ENCODE peak calls at places on chromosome 2, in six cellular contexts. O is ACHN; R is H7; N is cardiac fibroblast; V is activated CD8-positive, alpha-beta T cell treated with anti-CD3 and anti-CD28 coated beads, Interleukin-2, amount 10 ng/mL, durations not matched to agents 7 days and 5 days; M is ELR. A is an unnamed sample.

GRCh38 chr2:240933966-240934700 is 28.0 kb downstream of the CROCC2 start:
- DNase-seq in O (no peak), R (peak; percentile 47), N (no peak), V (no peak), M (no peak), A (no peak)

GRCh38 chr2:8548065-8548870 is 133.6 kb upstream of the ID2 start:
- DNase-seq in O (no peak), R (no peak), N (no peak), V (no peak), M (no peak), A (no peak)

GRCh38 chr2:218727502-218728165 is 17.0 kb downstream of the TTLL4 start:
- DNase-seq in O (peak; percentile 49), R (no peak), N (peak; percentile 67), V (no peak), M (peak; percentile 67), A (no peak)

GRCh38 chr2:144505245-144505801 is 14.6 kb downstream of the ZEB2 start:
- DNase-seq in O (no peak), R (no peak), N (peak; percentile 62), V (no peak), M (no peak), A (no peak)

GRCh38 chr2:86249176-86249842 is 50.1 kb downstream of the MRPL35 start:
- DNase-seq in O (peak; percentile 27), R (no peak), N (peak; percentile 84), V (no peak), M (peak; percentile 88), A (peak; percentile 37)

GRCh38 chr2:127577503-127577902 is 42.0 kb downstream of the MYO7B start:
- DNase-seq in O (no peak), R (peak; percentile 35), N (no peak), V (no peak), M (no peak), A (no peak)

GRCh38 chr2:25310690-25310964 is 31.1 kb downstream of the DNMT3A start:
- DNase-seq in O (no peak), R (peak; percentile 70), N (no peak), V (no peak), M (no peak), A (no peak)

GRCh38 chr2:201680743-201681142 is 17.7 kb downstream of the MPP4 start:
- DNase-seq in O (peak; percentile 21), R (peak; percentile 81), N (peak; percentile 45), V (peak; percentile 31), M (peak; percentile 63), A (no peak)

GRCh38 chr2:238584617-238585016 is 157.9 kb downstream of the ASB1 start:
- DNase-seq in O (no peak), R (no peak), N (no peak), V (no peak), M (no peak), A (no peak)